ENCODE peak calls at places on chromosomes 13 and 19, in ten cellular contexts. One of them, this sample, is unnamed.

GRCh38 chr13:93882086-93882651 is 597.3 kb downstream of the DCT start:
- DNase-seq in frontal cortex: no peak
- DNase-seq in islet precursor cell: no peak
- DNase-seq in stimulated activated CD4-positive, alpha-beta T cell treated with anti-CD3 and anti-CD28 coated beads, Interleukin-2, amount 100 ng/mL, for 48 hours: no peak
- DNase-seq in H7: no peak
- DNase-seq in upper lobe of left lung: no peak
- DNase-seq in T-helper 1 cell: no peak
- DNase-seq in RPMI8226: no peak
- DNase-seq in chondrocyte: no peak
- DNase-seq in left ventricle myocardium superior: no peak
- DNase-seq in this sample: no peak

GRCh38 chr19:39246951-39247669 is 1.5 kb downstream of the IFNL4 start:
- DNase-seq in frontal cortex: no peak
- DNase-seq in islet precursor cell: peak; percentile 63
- DNase-seq in stimulated activated CD4-positive, alpha-beta T cell treated with anti-CD3 and anti-CD28 coated beads, Interleukin-2, amount 100 ng/mL, for 48 hours: no peak
- DNase-seq in H7: peak; percentile 86
- DNase-seq in upper lobe of left lung: peak; percentile 73
- DNase-seq in T-helper 1 cell: no peak
- DNase-seq in RPMI8226: peak; percentile 10
- DNase-seq in chondrocyte: no peak
- DNase-seq in left ventricle myocardium superior: peak; percentile 48
- DNase-seq in this sample: peak; percentile 50

GRCh38 chr19:19371056-19371455 is 34.4 kb upstream of the GATAD2A start:
- DNase-seq in frontal cortex: no peak
- DNase-seq in islet precursor cell: peak; percentile 68
- DNase-seq in stimulated activated CD4-positive, alpha-beta T cell treated with anti-CD3 and anti-CD28 coated beads, Interleukin-2, amount 100 ng/mL, for 48 hours: no peak
- DNase-seq in H7: no peak
- DNase-seq in upper lobe of left lung: no peak
- DNase-seq in T-helper 1 cell: no peak
- DNase-seq in RPMI8226: no peak
- DNase-seq in chondrocyte: no peak
- DNase-seq in left ventricle myocardium superior: no peak
- DNase-seq in this sample: no peak

GRCh38 chr13:30115257-30115600 is 192.1 kb downstream of the KATNAL1 start:
- DNase-seq in frontal cortex: no peak
- DNase-seq in islet precursor cell: no peak
- DNase-seq in stimulated activated CD4-positive, alpha-beta T cell treated with anti-CD3 and anti-CD28 coated beads, Interleukin-2, amount 100 ng/mL, for 48 hours: no peak
- DNase-seq in H7: no peak
- DNase-seq in upper lobe of left lung: no peak
- DNase-seq in T-helper 1 cell: no peak
- DNase-seq in RPMI8226: no peak
- DNase-seq in chondrocyte: no peak
- DNase-seq in left ventricle myocardium superior: no peak
- DNase-seq in this sample: no peak

GRCh38 chr19:2034729-2035589 is 16.1 kb downstream of the MKNK2 start:
- DNase-seq in frontal cortex: no peak
- DNase-seq in islet precursor cell: no peak
- DNase-seq in stimulated activated CD4-positive, alpha-beta T cell treated with anti-CD3 and anti-CD28 coated beads, Interleukin-2, amount 100 ng/mL, for 48 hours: peak; percentile 62
- DNase-seq in H7: peak; percentile 98
- DNase-seq in upper lobe of left lung: peak; percentile 88
- DNase-seq in T-helper 1 cell: peak; percentile 61
- DNase-seq in RPMI8226: peak; percentile 74
- DNase-seq in chondrocyte: no peak
- DNase-seq in left ventricle myocardium superior: peak; percentile 47
- DNase-seq in this sample: peak; percentile 95

GRCh38 chr19:37997911-37998344 is 90.9 kb downstream of the SIPA1L3 start:
- DNase-seq in frontal cortex: no peak
- DNase-seq in islet precursor cell: no peak
- DNase-seq in stimulated activated CD4-positive, alpha-beta T cell treated with anti-CD3 and anti-CD28 coated beads, Interleukin-2, amount 100 ng/mL, for 48 hours: peak; percentile 6
- DNase-seq in H7: no peak
- DNase-seq in upper lobe of left lung: no peak
- DNase-seq in T-helper 1 cell: no peak
- DNase-seq in RPMI8226: no peak
- DNase-seq in chondrocyte: no peak
- DNase-seq in left ventricle myocardium superior: no peak
- DNase-seq in this sample: no peak

GRCh38 chr19:45125975-45126493 is 33.1 kb downstream of the PPP1R37 start:
- DNase-seq in frontal cortex: no peak
- DNase-seq in islet precursor cell: peak; percentile 89
- DNase-seq in stimulated activated CD4-positive, alpha-beta T cell treated with anti-CD3 and anti-CD28 coated beads, Interleukin-2, amount 100 ng/mL, for 48 hours: peak; percentile 71
- DNase-seq in H7: peak; percentile 91
- DNase-seq in upper lobe of left lung: no peak
- DNase-seq in T-helper 1 cell: peak; percentile 52
- DNase-seq in RPMI8226: peak; percentile 67
- DNase-seq in chondrocyte: no peak
- DNase-seq in left ventricle myocardium superior: peak; percentile 58
- DNase-seq in this sample: peak; percentile 87

GRCh38 chr19:31715249-31715944 is 366.2 kb upstream of the TSHZ3 start:
- DNase-seq in frontal cortex: no peak
- DNase-seq in islet precursor cell: no peak
- DNase-seq in stimulated activated CD4-positive, alpha-beta T cell treated with anti-CD3 and anti-CD28 coated beads, Interleukin-2, amount 100 ng/mL, for 48 hours: no peak
- DNase-seq in H7: peak; percentile 33
- DNase-seq in upper lobe of left lung: peak; percentile 47
- DNase-seq in T-helper 1 cell: no peak
- DNase-seq in RPMI8226: no peak
- DNase-seq in chondrocyte: no peak
- DNase-seq in left ventricle myocardium superior: no peak
- DNase-seq in this sample: no peak

GRCh38 chr13:114124921-114125320 is 7.5 kb downstream of the RASA3 start:
- DNase-seq in frontal cortex: no peak
- DNase-seq in islet precursor cell: no peak
- DNase-seq in stimulated activated CD4-positive, alpha-beta T cell treated with anti-CD3 and anti-CD28 coated beads, Interleukin-2, amount 100 ng/mL, for 48 hours: peak; percentile 62
- DNase-seq in H7: no peak
- DNase-seq in upper lobe of left lung: no peak
- DNase-seq in T-helper 1 cell: peak; percentile 81
- DNase-seq in RPMI8226: no peak
- DNase-seq in chondrocyte: no peak
- DNase-seq in left ventricle myocardium superior: no peak
- DNase-seq in this sample: no peak

GRCh38 chr19:399370-399769 is 9.6 kb downstream of the C2CD4C start:
- DNase-seq in frontal cortex: no peak
- DNase-seq in islet precursor cell: no peak
- DNase-seq in stimulated activated CD4-positive, alpha-beta T cell treated with anti-CD3 and anti-CD28 coated beads, Interleukin-2, amount 100 ng/mL, for 48 hours: no peak
- DNase-seq in H7: peak; percentile 54
- DNase-seq in upper lobe of left lung: no peak
- DNase-seq in T-helper 1 cell: no peak
- DNase-seq in RPMI8226: no peak
- DNase-seq in chondrocyte: peak; percentile 70
- DNase-seq in left ventricle myocardium superior: no peak
- DNase-seq in this sample: no peak

GRCh38 chr13:62119739-62120700 is 704.4 kb upstream of the PCDH20 start:
- DNase-seq in frontal cortex: peak; percentile 1
- DNase-seq in islet precursor cell: no peak
- DNase-seq in stimulated activated CD4-positive, alpha-beta T cell treated with anti-CD3 and anti-CD28 coated beads, Interleukin-2, amount 100 ng/mL, for 48 hours: no peak
- DNase-seq in H7: peak; percentile 5
- DNase-seq in upper lobe of left lung: no peak
- DNase-seq in T-helper 1 cell: no peak
- DNase-seq in RPMI8226: peak; percentile 5
- DNase-seq in chondrocyte: no peak
- DNase-seq in left ventricle myocardium superior: no peak
- DNase-seq in this sample: no peak

GRCh38 chr19:13160557-13160956 is 10.3 kb downstream of the IER2 start:
- DNase-seq in frontal cortex: no peak
- DNase-seq in islet precursor cell: no peak
- DNase-seq in stimulated activated CD4-positive, alpha-beta T cell treated with anti-CD3 and anti-CD28 coated beads, Interleukin-2, amount 100 ng/mL, for 48 hours: no peak
- DNase-seq in H7: no peak
- DNase-seq in upper lobe of left lung: no peak
- DNase-seq in T-helper 1 cell: no peak
- DNase-seq in RPMI8226: no peak
- DNase-seq in chondrocyte: no peak
- DNase-seq in left ventricle myocardium superior: no peak
- DNase-seq in this sample: no peak

This sample was measured in ELF-1.